ENCODE peak calls at places on chromosomes 2 and 18, in seven cellular contexts. E, O, I, A, G, V and Y are unnamed samples. For H3K4me1, the result is how much of the 10 kb centered on the place peaks cover.

GRCh38 chr2:56474412-56475158 is 290.8 kb downstream of the CCDC85A start:
- DNase-seq in G (no peak), I (peak), O (no peak), E (no peak), V (no peak), A (peak), Y (no peak)

GRCh38 chr2:45315881-45316280 is 295.2 kb downstream of the SRBD1 start:
- DNase-seq in I (no peak), O (no peak), E (peak), V (no peak), G (no peak), A (no peak), Y (no peak)

GRCh38 chr2:137228566-137228965 is 463.2 kb downstream of the THSD7B start:
- DNase-seq in O (no peak), I (no peak), E (peak), V (no peak), A (no peak), G (no peak), Y (no peak)

GRCh38 chr2:181466661-181467576 is 9.7 kb downstream of the ITGA4 start:
- DNase-seq in G (no peak), O (peak), A (peak), V (peak), I (peak), E (peak), Y (peak)

GRCh38 chr2:237574467-237574866 is 8.1 kb downstream of the PRLH start:
- DNase-seq in V (peak), I (no peak), A (no peak), G (no peak), O (no peak), E (no peak), Y (peak)

GRCh38 chr2:143357956-143358355 is 228.7 kb downstream of the ARHGAP15 start:
- DNase-seq in G (no peak), V (peak), A (no peak), O (no peak), E (no peak), I (no peak), Y (no peak)

GRCh38 chr2:46306320-46306719 is 9.1 kb downstream of the EPAS1 start:
- DNase-seq in O (peak), G (no peak), A (no peak), E (peak), I (peak), V (no peak), Y (no peak)

GRCh38 chr2:59276033-59276432 is 1034.9 kb upstream of the FANCL start:
- DNase-seq in A (no peak), G (no peak), O (no peak), E (no peak), I (no peak), V (no peak), Y (no peak)

GRCh38 chr2:33931164-33931563 is 332.1 kb upstream of the FAM98A start:
- DNase-seq in V (no peak), A (no peak), E (no peak), O (no peak), I (no peak), G (no peak), Y (no peak)

GRCh38 chr2:156356006-156356764 is 23.7 kb upstream of the NR4A2 start:
- DNase-seq in O (no peak), A (no peak), E (peak), I (no peak), G (no peak), V (no peak), Y (no peak)

GRCh38 chr2:51304341-51304740 is 272.4 kb upstream of the NRXN1 start:
- DNase-seq in V (no peak), E (no peak), O (no peak), G (no peak), I (no peak), A (no peak), Y (no peak)

GRCh38 chr2:152456262-152456661 is 121.3 kb downstream of the FMNL2 start:
- DNase-seq in V (no peak), I (no peak), E (peak), O (no peak), G (no peak), A (no peak), Y (no peak)

GRCh38 chr2:33291278-33292013 is 185.0 kb upstream of the RASGRP3 start:
- DNase-seq in E (peak), G (no peak), O (no peak), I (peak), V (no peak), A (no peak), Y (no peak)

GRCh38 chr2:230457793-230458192 is 41.8 kb downstream of the SP100 start:
- DNase-seq in G (no peak), V (no peak), A (no peak), O (no peak), I (no peak), E (no peak), Y (no peak)

GRCh38 chr2:7012141-7012809 is 95.1 kb downstream of the RNF144A start:
- DNase-seq in I (no peak), G (no peak), V (peak), E (no peak), O (no peak), A (no peak), Y (no peak)

GRCh38 chr2:201809633-201810032 is 3.3 kb downstream of the CDK15 start:
- DNase-seq in I (no peak), O (no peak), G (no peak), E (no peak), V (no peak), A (no peak), Y (no peak)

GRCh38 chr2:206056286-206056685 is 29.7 kb downstream of the INO80D start:
- DNase-seq in I (no peak), V (no peak), O (no peak), G (no peak), A (no peak), E (no peak), Y (no peak)

GRCh38 chr18:58894937-58895336 is 30.3 kb downstream of the ZNF532 start:
- DNase-seq in G (no peak), V (peak), E (no peak), O (no peak), I (no peak), A (no peak), Y (peak)
- H3K27ac ChIP-seq in G (no peak), V (peak), E (no peak), O (no peak), I (no peak), A (peak), Y (peak)

GRCh38 chr2:203532957-203533695 is 2.0 kb downstream of the RAPH1 start:
- DNase-seq in I (peak), O (no peak), A (no peak), G (no peak), E (peak), V (no peak), Y (no peak)
- H3K4me3 ChIP-seq in I (no peak), O (no peak), A (peak), G (peak), E (peak), V (peak), Y (peak)

GRCh38 chr2:213137064-213137463 is 14.3 kb downstream of the IKZF2 start:
- DNase-seq in O (no peak), V (no peak), A (no peak), E (no peak), I (no peak), G (no peak), Y (no peak)
- H3K4me1 ChIP-seq in O (under half), V (under half), A (under half), E (under half), I (under half), G (under half), Y (under half)

GRCh38 chr18:34838669-34839068 is 128.6 kb downstream of the DTNA start:
- DNase-seq in A (peak), I (no peak), V (no peak), E (no peak), G (no peak), O (no peak), Y (no peak)
- H3K27ac ChIP-seq in A (peak), I (no peak), V (peak), E (no peak), G (peak), O (no peak), Y (peak)

DNA sequence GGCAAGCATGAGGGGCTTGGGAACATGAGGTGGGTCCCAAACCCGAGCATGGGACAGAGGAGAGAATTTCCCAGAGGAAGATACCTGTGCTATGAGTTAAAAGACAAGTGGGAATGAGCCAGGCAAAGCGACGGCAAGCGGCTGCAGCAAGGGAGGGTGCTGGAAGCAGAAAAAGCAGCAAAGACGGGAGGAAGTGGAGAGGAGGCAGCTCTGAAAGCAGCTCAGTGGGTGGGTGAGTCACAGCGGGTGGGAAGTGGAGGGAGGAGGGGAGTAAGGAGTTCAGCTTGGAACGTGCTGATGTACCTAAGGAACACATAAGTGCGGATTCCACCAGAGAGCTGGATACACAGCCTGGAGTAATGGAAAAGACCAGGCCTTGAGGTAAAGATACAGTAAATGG is 41.4 kb downstream of the THUMPD2 start:
- DNase-seq in G (no peak), E (peak), V (no peak), A (no peak), I (no peak), O (no peak), Y (peak)
- H3K4me3 ChIP-seq in G (no peak), E (no peak), V (no peak), A (no peak), I (no peak), O (no peak), Y (peak)